ENCODE peak calls at places on chromosomes 4 and X, in five cellular contexts. One of them, this sample, is unnamed.

GRCh38 chr4:328729-329128 is 8.9 kb upstream of the ZNF141 start:
- DNase-seq in NCI-H1092: no peak
- DNase-seq in cerebellar cortex: no peak
- DNase-seq in right cardiac atrium: no peak
- DNase-seq in ELR: no peak
- DNase-seq in this sample: no peak

GRCh38 chr4:51942108-51942832 is 77.9 kb downstream of the LRRC66 start:
- DNase-seq in ELR: peak
- DNase-seq in NCI-H1092: no peak
- DNase-seq in cerebellar cortex: no peak
- DNase-seq in right cardiac atrium: no peak
- DNase-seq in this sample: no peak

GRCh38 chr4:147831452-147832192 is 99.7 kb downstream of the ARHGAP10 start:
- DNase-seq in NCI-H1092: no peak
- DNase-seq in ELR: peak
- DNase-seq in right cardiac atrium: no peak
- DNase-seq in cerebellar cortex: no peak
- DNase-seq in this sample: no peak

GRCh38 chr4:56267558-56267957 is 119.7 kb downstream of the AASDH start:
- DNase-seq in ELR: no peak
- DNase-seq in right cardiac atrium: no peak
- DNase-seq in cerebellar cortex: no peak
- DNase-seq in NCI-H1092: no peak
- DNase-seq in this sample: no peak

GRCh38 chrX:17738002-17738713 is 865 bp downstream of the SCML1 start:
- DNase-seq in ELR: peak
- DNase-seq in right cardiac atrium: peak
- DNase-seq in NCI-H1092: peak
- DNase-seq in cerebellar cortex: peak
- DNase-seq in this sample: no peak

GRCh38 chrX:50903387-50904027 is 7.0 kb upstream of the BMP15 start:
- DNase-seq in right cardiac atrium: no peak
- DNase-seq in ELR: peak
- DNase-seq in cerebellar cortex: peak
- DNase-seq in NCI-H1092: peak
- DNase-seq in this sample: no peak

GRCh38 chr4:109826719-109827118 is 1.1 kb upstream of the RRH start:
- DNase-seq in cerebellar cortex: peak
- DNase-seq in NCI-H1092: no peak
- DNase-seq in ELR: peak
- DNase-seq in right cardiac atrium: no peak
- DNase-seq in this sample: peak

GRCh38 chr4:112170451-112170993 is 25.3 kb downstream of the FAM241A start:
- DNase-seq in NCI-H1092: no peak
- DNase-seq in cerebellar cortex: no peak
- DNase-seq in right cardiac atrium: no peak
- DNase-seq in ELR: peak
- DNase-seq in this sample: no peak

GRCh38 chr4:85430697-85431096 is 44.3 kb upstream of the ARHGAP24 start:
- DNase-seq in ELR: peak
- DNase-seq in cerebellar cortex: no peak
- DNase-seq in NCI-H1092: no peak
- DNase-seq in right cardiac atrium: no peak
- DNase-seq in this sample: no peak

GRCh38 chr4:119785963-119786362 is 157.4 kb upstream of the PDE5A start:
- DNase-seq in NCI-H1092: no peak
- DNase-seq in cerebellar cortex: no peak
- DNase-seq in right cardiac atrium: peak
- DNase-seq in ELR: peak
- DNase-seq in this sample: no peak

GRCh38 chrX:19627533-19627932 is 112.2 kb upstream of the MAP3K15 start:
- DNase-seq in ELR: peak
- DNase-seq in NCI-H1092: no peak
- DNase-seq in cerebellar cortex: no peak
- DNase-seq in right cardiac atrium: no peak
- DNase-seq in this sample: no peak

GRCh38 chr4:68735106-68735505 is 64.7 kb upstream of the UGT2B15 start:
- DNase-seq in ELR: no peak
- DNase-seq in cerebellar cortex: no peak
- DNase-seq in right cardiac atrium: no peak
- DNase-seq in NCI-H1092: no peak
- DNase-seq in this sample: no peak

GRCh38 chr4:173360587-173361221 is 10.1 kb upstream of the SAP30 start:
- DNase-seq in ELR: peak
- DNase-seq in right cardiac atrium: no peak
- DNase-seq in cerebellar cortex: peak
- DNase-seq in NCI-H1092: no peak
- DNase-seq in this sample: no peak

GRCh38 chrX:111262086-111262485 is 8.2 kb downstream of the CAPN6 start:
- DNase-seq in NCI-H1092: no peak
- DNase-seq in cerebellar cortex: no peak
- DNase-seq in ELR: no peak
- DNase-seq in right cardiac atrium: no peak
- DNase-seq in this sample: no peak

GRCh38 chr4:140326395-140326993 is 47.0 kb upstream of the SCOC start:
- DNase-seq in ELR: peak
- DNase-seq in NCI-H1092: no peak
- DNase-seq in right cardiac atrium: no peak
- DNase-seq in cerebellar cortex: peak
- DNase-seq in this sample: peak

GRCh38 chr4:177938226-177938625 is 496.0 kb upstream of the AGA start:
- DNase-seq in right cardiac atrium: no peak
- DNase-seq in ELR: no peak
- DNase-seq in cerebellar cortex: no peak
- DNase-seq in NCI-H1092: no peak
- DNase-seq in this sample: no peak

GRCh38 chrX:113275769-113276168 is 435.1 kb upstream of the AMOT start:
- DNase-seq in cerebellar cortex: no peak
- DNase-seq in ELR: no peak
- DNase-seq in right cardiac atrium: no peak
- DNase-seq in NCI-H1092: no peak
- DNase-seq in this sample: no peak

GRCh38 chr4:151169223-151169622 is 69.8 kb downstream of the RPS3A start:
- DNase-seq in ELR: peak
- DNase-seq in cerebellar cortex: peak
- DNase-seq in NCI-H1092: peak
- DNase-seq in right cardiac atrium: peak
- DNase-seq in this sample: peak

GRCh38 chr4:148653681-148654080 is 211.5 kb upstream of the NR3C2 start:
- DNase-seq in ELR: no peak
- DNase-seq in NCI-H1092: no peak
- DNase-seq in right cardiac atrium: no peak
- DNase-seq in cerebellar cortex: no peak
- DNase-seq in this sample: no peak

GRCh38 chrX:49192722-49193328 is 6.7 kb upstream of the PRICKLE3 start:
- DNase-seq in ELR: peak
- DNase-seq in right cardiac atrium: no peak
- DNase-seq in NCI-H1092: no peak
- DNase-seq in cerebellar cortex: peak
- DNase-seq in this sample: peak

This sample was measured in NCI-H1694 treated with DMSO at 0.1 percent for 48 hours.